ENCODE peak calls at places on chromosomes 5 and 9, in ten cellular contexts. T, M, E, Y, Z, W, C, O, G and P are unnamed samples.

GRCh38 chr9:2241461-2241874 is 226.3 kb downstream of the SMARCA2 start:
- DNase-seq in T (peak; percentile 78), M (peak; percentile 93), E (peak; percentile 58), Y (no peak), Z (no peak), W (peak; percentile 37), C (peak; percentile 3), O (no peak), G (no peak), P (no peak)

GRCh38 chr5:149485655-149486615 is 65.3 kb downstream of the CSNK1A1 start:
- DNase-seq in T (no peak), M (no peak), E (no peak), Y (peak; percentile 53), Z (peak; percentile 99), W (peak; percentile 89), C (no peak), O (peak; percentile 91), G (peak; percentile 94), P (no peak)

GRCh38 chr9:130728721-130729120 is 35.1 kb downstream of the EXOSC2 start:
- DNase-seq in T (no peak), M (no peak), E (no peak), Y (no peak), Z (no peak), W (no peak), C (no peak), O (no peak), G (no peak), P (no peak)

GRCh38 chr9:73151653-73152382 is at the start of gene ANXA1:
- DNase-seq in T (no peak), M (no peak), E (no peak), Y (no peak), Z (no peak), W (no peak), C (peak; percentile 75), O (no peak), G (peak; percentile 51), P (no peak)

GRCh38 chr9:96667363-96667728 is 12.2 kb upstream of the PRXL2C start:
- DNase-seq in T (no peak), M (peak; percentile 14), E (no peak), Y (no peak), Z (no peak), W (no peak), C (no peak), O (no peak), G (no peak), P (no peak)

GRCh38 chr5:23223846-23224245 is 283.6 kb upstream of the PRDM9 start:
- DNase-seq in T (no peak), M (no peak), E (no peak), Y (no peak), Z (no peak), W (no peak), C (no peak), O (no peak), G (no peak), P (no peak)

GRCh38 chr5:138648841-138649240 is 73.6 kb upstream of the HSPA9 start:
- DNase-seq in T (no peak), M (no peak), E (no peak), Y (no peak), Z (no peak), W (peak; percentile 70), C (no peak), O (no peak), G (no peak), P (no peak)

GRCh38 chr5:150036513-150036912 is 36.0 kb downstream of the HMGXB3 start:
- DNase-seq in T (no peak), M (no peak), E (no peak), Y (no peak), Z (no peak), W (peak; percentile 88), C (no peak), O (no peak), G (peak; percentile 93), P (no peak)

GRCh38 chr5:105506692-105507277 is 1944.2 kb upstream of the NUDT12 start:
- DNase-seq in T (no peak), M (peak; percentile 55), E (no peak), Y (peak; percentile 12), Z (no peak), W (no peak), C (no peak), O (no peak), G (peak; percentile 28), P (no peak)

GRCh38 chr9:20189871-20190270 is 401.0 kb upstream of the SLC24A2 start:
- DNase-seq in T (no peak), M (peak; percentile 82), E (no peak), Y (no peak), Z (no peak), W (no peak), C (no peak), O (no peak), G (no peak), P (no peak)

GRCh38 chr5:32346869-32347268 is 34.1 kb upstream of the MTMR12 start:
- DNase-seq in T (no peak), M (no peak), E (no peak), Y (no peak), Z (no peak), W (no peak), C (no peak), O (no peak), G (no peak), P (no peak)

GRCh38 chr5:32339198-32339597 is 26.5 kb upstream of the MTMR12 start:
- DNase-seq in T (no peak), M (peak; percentile 60), E (no peak), Y (no peak), Z (no peak), W (no peak), C (no peak), O (no peak), G (no peak), P (no peak)

GRCh38 chr5:32343058-32343672 is 30.4 kb upstream of the MTMR12 start:
- DNase-seq in T (no peak), M (no peak), E (no peak), Y (peak; percentile 76), Z (no peak), W (no peak), C (no peak), O (no peak), G (no peak), P (no peak)

GRCh38 chr5:32339878-32340277 is 27.1 kb upstream of the MTMR12 start:
- DNase-seq in T (no peak), M (no peak), E (no peak), Y (no peak), Z (no peak), W (no peak), C (no peak), O (no peak), G (no peak), P (no peak)

GRCh38 chr5:32342656-32343055 is 29.9 kb upstream of the MTMR12 start:
- DNase-seq in T (no peak), M (no peak), E (no peak), Y (no peak), Z (no peak), W (no peak), C (no peak), O (no peak), G (no peak), P (no peak)
- H3K9me3 ChIP-seq in T (peaks cover 2% of the 10 kb centered on the region), M (peaks cover 26% of the 10 kb centered on the region), E (no peaks in the 10 kb centered on the region), Y (peaks cover 47% of the 10 kb centered on the region), Z (peaks cover 12% of the 10 kb centered on the region), W (peaks cover 7% of the 10 kb centered on the region), C (no peaks in the 10 kb centered on the region), O (no peaks in the 10 kb centered on the region), G (peaks cover 8% of the 10 kb centered on the region), P (no peaks in the 10 kb centered on the region)

DNA sequence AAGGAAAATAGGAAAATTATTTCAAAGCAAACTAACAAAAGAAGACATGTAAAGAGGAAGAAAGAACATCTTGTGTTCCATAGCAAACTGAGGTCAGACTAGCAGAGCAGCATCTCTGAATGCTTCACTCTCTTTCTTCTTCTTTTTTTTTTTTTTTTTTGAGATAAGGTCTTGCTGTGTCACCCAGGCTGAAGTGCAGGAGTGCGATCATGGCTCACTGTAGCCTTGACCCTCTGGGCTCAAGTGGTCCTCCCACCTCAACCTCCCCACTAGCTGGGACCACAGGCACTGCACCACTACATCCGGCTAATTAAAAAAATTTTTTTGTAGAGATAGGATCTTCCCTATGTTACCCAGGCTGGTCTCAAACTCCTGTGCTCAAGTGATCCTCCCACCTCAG is 36.6 kb downstream of the MELK start:
- DNase-seq in T (no peak), M (no peak), E (no peak), Y (no peak), Z (no peak), W (no peak), C (no peak), O (no peak), G (no peak), P (no peak)
- H3K9me3 ChIP-seq in T (no peaks in the 10 kb centered on the region), M (no peaks in the 10 kb centered on the region), E (no peaks in the 10 kb centered on the region), Y (no peaks in the 10 kb centered on the region), Z (no peaks in the 10 kb centered on the region), W (no peaks in the 10 kb centered on the region), C (no peaks in the 10 kb centered on the region), O (no peaks in the 10 kb centered on the region), G (no peaks in the 10 kb centered on the region), P (no peaks in the 10 kb centered on the region)

DNA sequence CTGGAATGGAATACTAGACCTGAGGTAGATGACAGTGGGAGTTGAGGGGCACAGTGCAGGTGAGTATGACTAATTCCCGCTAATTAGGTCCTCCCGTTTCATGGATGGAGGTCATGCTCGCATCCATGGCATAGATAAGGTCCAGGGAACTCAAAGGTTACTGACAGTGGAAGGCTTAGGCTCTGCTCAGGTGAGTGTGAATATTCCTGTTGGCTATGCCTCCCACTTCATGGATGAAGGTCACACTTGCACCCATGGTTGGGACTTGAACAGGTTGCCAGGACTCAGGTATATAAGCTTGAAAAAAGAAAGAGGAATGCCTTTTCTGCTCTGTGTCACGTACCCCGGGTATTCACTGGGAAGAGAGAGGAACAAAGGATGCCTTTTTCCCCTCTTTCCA is 19.8 kb upstream of the UNC13B start:
- DNase-seq in T (no peak), M (no peak), E (no peak), Y (no peak), Z (no peak), W (no peak), C (no peak), O (no peak), G (no peak), P (no peak)
- H3K9me3 ChIP-seq in T (peaks cover 11% of the 10 kb centered on the region), M (peaks cover 12% of the 10 kb centered on the region), E (peaks cover 11% of the 10 kb centered on the region), Y (peaks cover 41% of the 10 kb centered on the region), Z (peaks cover 12% of the 10 kb centered on the region), W (no peaks in the 10 kb centered on the region), C (peaks cover 9% of the 10 kb centered on the region), O (peaks cover 5% of the 10 kb centered on the region), G (peaks cover 20% of the 10 kb centered on the region), P (peaks cover 4% of the 10 kb centered on the region)

DNA sequence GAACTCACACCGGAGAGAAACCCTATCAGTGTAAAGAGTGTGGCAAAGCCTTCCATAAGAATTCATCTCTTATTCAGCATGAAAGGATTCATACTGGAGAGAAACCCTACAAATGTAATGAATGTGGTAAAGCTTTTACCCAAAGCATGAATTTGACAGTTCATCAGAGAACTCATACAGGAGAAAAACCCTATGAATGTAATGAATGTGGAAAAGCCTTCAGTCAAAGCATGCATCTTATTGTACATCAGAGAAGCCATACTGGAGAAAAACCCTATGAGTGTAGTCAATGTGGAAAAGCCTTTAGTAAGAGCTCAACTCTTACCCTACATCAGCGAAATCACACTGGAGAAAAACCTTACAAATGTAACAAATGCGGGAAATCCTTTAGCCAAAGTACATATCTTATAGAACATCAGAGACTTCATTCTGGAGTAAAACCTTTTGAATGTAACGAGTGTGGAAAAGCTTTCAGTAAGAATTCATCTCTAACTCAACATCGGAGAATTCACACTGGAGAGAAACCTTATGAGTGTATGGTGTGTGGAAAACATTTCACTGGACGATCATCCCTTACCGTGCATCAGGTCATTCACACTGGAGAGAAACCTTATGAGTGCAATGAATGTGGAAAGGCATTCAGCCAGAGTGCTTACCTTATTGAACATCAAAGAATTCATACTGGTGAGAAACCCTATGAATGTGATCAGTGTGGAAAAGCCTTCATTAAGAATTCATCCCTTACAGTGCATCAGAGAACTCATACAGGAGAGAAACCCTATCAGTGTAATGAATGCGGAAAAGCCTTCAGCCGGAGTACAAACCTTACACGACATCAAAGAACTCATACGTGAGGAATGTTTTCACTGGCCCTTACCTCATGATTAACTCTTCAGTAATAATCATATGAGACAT is 8.9 kb upstream of the ZNF454 start:
- DNase-seq in T (no peak), M (no peak), E (no peak), Y (no peak), Z (no peak), W (no peak), C (no peak), O (no peak), G (no peak), P (no peak)
- H3K9me3 ChIP-seq in T (peaks cover 46% of the 10 kb centered on the region), M (peaks cover 39% of the 10 kb centered on the region), E (peaks cover 76% of the 10 kb centered on the region), Y (peaks cover 99% of the 10 kb centered on the region), Z (peaks cover 48% of the 10 kb centered on the region), W (peaks cover 30% of the 10 kb centered on the region), C (peaks cover 65% of the 10 kb centered on the region), O (peaks cover 29% of the 10 kb centered on the region), G (peaks cover 32% of the 10 kb centered on the region), P (peaks cover 51% of the 10 kb centered on the region)